ENCODE peak calls at places on chromosomes 11 and 22, in five cellular contexts. P is sigmoid colon, N is T-cell, U is GM19239, F is substantia nigra. M is an unnamed sample.

GRCh38 chr22:49181431-49181830 is 646.2 kb downstream of the BRD1 start:
- DNase-seq in F (no peak), P (no peak), U (no peak), N (no peak), M (no peak)

GRCh38 chr22:50683994-50684371 is 11.4 kb downstream of the SHANK3 start:
- DNase-seq in F (no peak), U (no peak), P (no peak), N (no peak), M (no peak)

GRCh38 chr11:196786-197731 is 4.2 kb downstream of the SCGB1C1 start:
- DNase-seq in P (peak), F (no peak), N (no peak), U (no peak), M (no peak)

GRCh38 chr22:36409911-36410756 is 22.4 kb upstream of the MYH9 start:
- DNase-seq in F (no peak), N (peak), U (peak), P (peak), M (peak)

GRCh38 chr11:35165416-35166368 is 26.7 kb downstream of the CD44 start:
- DNase-seq in F (no peak), P (no peak), U (peak), N (peak), M (no peak)

GRCh38 chr11:67354314-67355022 is 1.1 kb upstream of the POLD4 start:
- DNase-seq in N (no peak), F (no peak), P (peak), U (no peak), M (no peak)

GRCh38 chr11:71192629-71193028 is 59.7 kb downstream of the SHANK2 start:
- DNase-seq in P (no peak), U (no peak), F (no peak), N (no peak), M (no peak)

GRCh38 chr22:44094751-44095302 is 70.7 kb downstream of the PARVB start:
- DNase-seq in U (no peak), P (no peak), N (no peak), F (no peak), M (no peak)

GRCh38 chr22:40009953-40010751 is 15.4 kb downstream of the FAM83F start:
- DNase-seq in P (no peak), F (no peak), N (peak), U (no peak), M (no peak)

GRCh38 chr11:9796854-9797253 is 133.0 kb downstream of the SWAP70 start:
- DNase-seq in P (no peak), U (no peak), N (no peak), F (no peak), M (no peak)

GRCh38 chr11:17014321-17014773 is at the start of gene PLEKHA7:
- DNase-seq in F (no peak), P (peak), N (no peak), U (peak), M (peak)

GRCh38 chr11:108324587-108324986 is 101.7 kb downstream of the ATM start:
- DNase-seq in P (no peak), F (no peak), N (no peak), U (no peak), M (no peak)

GRCh38 chr22:35740616-35741015 is 22.9 kb downstream of the APOL5 start:
- DNase-seq in F (no peak), P (no peak), N (no peak), U (no peak), M (no peak)

GRCh38 chr11:131295986-131296385 is 74.4 kb upstream of the NTM start:
- DNase-seq in U (no peak), F (peak), P (no peak), N (no peak), M (no peak)

GRCh38 chr11:58222730-58223129 is 6.0 kb downstream of the OR10Q1 start:
- DNase-seq in F (no peak), N (no peak), U (no peak), P (no peak), M (no peak)

GRCh38 chr11:104275992-104276391 is 112.0 kb upstream of the PDGFD start:
- DNase-seq in N (no peak), P (no peak), F (no peak), U (no peak), M (no peak)

GRCh38 chr11:24216488-24216887 is 280.4 kb upstream of the LUZP2 start:
- DNase-seq in N (no peak), P (no peak), F (no peak), U (no peak), M (no peak)

GRCh38 chr11:36313750-36314500 is 17.8 kb downstream of the PRR5L start:
- DNase-seq in F (no peak), N (no peak), P (no peak), U (no peak), M (no peak)

GRCh38 chr11:64456509-64457320 is 97.8 kb downstream of the RPS6KA4 start:
- DNase-seq in P (peak), U (no peak), F (no peak), N (no peak), M (no peak)

GRCh38 chr11:132610216-132610615 is 922.1 kb downstream of the OPCML start:
- DNase-seq in P (no peak), F (no peak), U (no peak), N (no peak), M (no peak)

GRCh38 chr11:45843158-45843924 is 3.9 kb upstream of the CRY2 start:
- DNase-seq in P (peak), U (peak), F (peak), N (peak), M (peak)

GRCh38 chr11:62588966-62589637 is 2.2 kb downstream of the TUT1 start:
- DNase-seq in P (no peak), U (no peak), N (peak), F (no peak), M (no peak)

GRCh38 chr11:8342821-8343681 is 79.4 kb upstream of the LMO1 start:
- DNase-seq in U (peak), N (no peak), F (no peak), P (no peak), M (no peak)

GRCh38 chr11:118615282-118615979 is 8.0 kb downstream of the PHLDB1 start:
- DNase-seq in U (no peak), P (no peak), F (no peak), N (no peak), M (peak)

GRCh38 chr11:28913883-28914282 is 805.7 kb downstream of the METTL15 start:
- DNase-seq in U (no peak), N (no peak), F (no peak), P (no peak), M (no peak)

GRCh38 chr11:74687237-74688005 is 43.8 kb downstream of the CHRDL2 start:
- DNase-seq in N (no peak), P (no peak), U (no peak), F (no peak), M (no peak)

GRCh38 chr11:119835804-119836203 is 106.8 kb upstream of the NECTIN1 start:
- DNase-seq in F (no peak), P (no peak), U (no peak), N (no peak), M (no peak)

GRCh38 chr11:103031834-103032233 is 60.1 kb downstream of the DCUN1D5 start:
- DNase-seq in N (no peak), P (no peak), F (no peak), U (no peak), M (no peak)

GRCh38 chr11:66013762-66014100 is 1.9 kb downstream of the CST6 start:
- DNase-seq in F (no peak), P (no peak), U (no peak), N (no peak), M (no peak)

GRCh38 chr11:46341454-46341853 is 5.8 kb upstream of the DGKZ start:
- DNase-seq in U (no peak), P (no peak), F (no peak), N (no peak), M (no peak)

GRCh38 chr11:14547440-14547839 is 27.3 kb upstream of the PSMA1 start:
- DNase-seq in N (no peak), U (no peak), F (no peak), P (no peak), M (no peak)

GRCh38 chr11:131759140-131759539 is 388.7 kb downstream of the NTM start:
- DNase-seq in P (no peak), F (no peak), U (no peak), N (no peak), M (no peak)

GRCh38 chr11:102767800-102768199 is 12.6 kb downstream of the MMP10 start:
- DNase-seq in P (no peak), F (no peak), U (no peak), N (no peak), M (no peak)